ENCODE peak calls at places on chromosomes 11 and 22, in seven cellular contexts. Z is AG09309, W is cardiac fibroblast, Q is GM20000, J is IMR-90, A is coronary artery, R is neural crest cell. F is an unnamed sample.

GRCh38 chr11:2266586-2267305 is 3.6 kb downstream of the ASCL2 start:
- DNase-seq in J (no peak), W (no peak), Z (no peak), Q (no peak), A (peak; percentile 54), R (no peak), F (no peak)

GRCh38 chr11:99019676-99020075 is 1.1 kb upstream of the CNTN5 start:
- DNase-seq in J (no peak), Z (no peak), W (no peak), R (no peak), A (no peak), Q (no peak), F (no peak)

GRCh38 chr22:27045103-27045940 is 387.9 kb downstream of the MIAT start:
- DNase-seq in W (peak; percentile 49), Z (no peak), A (no peak), R (no peak), Q (no peak), J (peak; percentile 36), F (peak; percentile 57)

GRCh38 chr22:42745118-42745517 is 24.4 kb upstream of the A4GALT start:
- DNase-seq in W (peak; percentile 42), R (no peak), Z (no peak), Q (no peak), J (peak; percentile 75), A (no peak), F (peak; percentile 50)

GRCh38 chr11:111335124-111335535 is 36.8 kb downstream of the POU2AF3 start:
- DNase-seq in A (no peak), R (no peak), Z (no peak), J (no peak), Q (no peak), W (no peak), F (no peak)

GRCh38 chr11:2806351-2807058 is 79.1 kb downstream of the CDKN1C start:
- DNase-seq in R (no peak), W (no peak), Z (no peak), A (peak; percentile 67), J (no peak), Q (no peak), F (no peak)

GRCh38 chr22:30474683-30475424 is 3.0 kb upstream of the SEC14L3 start:
- DNase-seq in R (no peak), Z (no peak), W (no peak), A (no peak), J (no peak), Q (no peak), F (no peak)

GRCh38 chr11:67666676-67667489 is 7.5 kb downstream of the ALDH3B2 start:
- DNase-seq in Z (no peak), R (no peak), Q (no peak), J (no peak), A (no peak), W (no peak), F (no peak)

GRCh38 chr22:21710156-21710555 is 25.4 kb downstream of the YPEL1 start:
- DNase-seq in J (peak; percentile 31), A (no peak), R (no peak), Z (no peak), W (peak; percentile 12), Q (no peak), F (no peak)

GRCh38 chr11:126153999-126154398 is 57.5 kb downstream of the RPUSD4 start:
- DNase-seq in J (peak; percentile 92), A (no peak), Q (no peak), Z (no peak), W (no peak), R (no peak), F (peak; percentile 46)

GRCh38 chr11:130522284-130522961 is 74.0 kb downstream of the ADAMTS15 start:
- DNase-seq in J (peak; percentile 97), A (peak; percentile 96), R (peak; percentile 22), Z (peak; percentile 44), W (peak; percentile 91), Q (no peak), F (peak; percentile 96)

GRCh38 chr11:19076744-19077589 is 16.4 kb upstream of the MRGPRX2 start:
- DNase-seq in J (peak; percentile 19), Q (peak; percentile 64), W (peak; percentile 55), A (no peak), R (peak; percentile 83), Z (no peak), F (peak; percentile 55)

GRCh38 chr11:94749367-94749766 is 18.8 kb upstream of the AMOTL1 start:
- DNase-seq in J (no peak), Q (no peak), W (no peak), Z (no peak), A (no peak), R (no peak), F (no peak)

GRCh38 chr22:29041408-29041807 is 20.2 kb downstream of the C22orf31 start:
- DNase-seq in Z (no peak), W (peak; percentile 71), R (no peak), Q (no peak), J (peak; percentile 82), A (no peak), F (peak; percentile 80)

GRCh38 chr11:77501748-77502147 is 27.9 kb upstream of the PAK1 start:
- DNase-seq in A (no peak), Z (no peak), Q (no peak), J (no peak), W (no peak), R (no peak), F (no peak)

GRCh38 chr11:2380807-2381350 is 3.8 kb downstream of the CD81 start:
- DNase-seq in Q (peak; percentile 64), A (peak; percentile 80), J (no peak), W (peak; percentile 32), Z (no peak), R (no peak), F (no peak)

DNA sequence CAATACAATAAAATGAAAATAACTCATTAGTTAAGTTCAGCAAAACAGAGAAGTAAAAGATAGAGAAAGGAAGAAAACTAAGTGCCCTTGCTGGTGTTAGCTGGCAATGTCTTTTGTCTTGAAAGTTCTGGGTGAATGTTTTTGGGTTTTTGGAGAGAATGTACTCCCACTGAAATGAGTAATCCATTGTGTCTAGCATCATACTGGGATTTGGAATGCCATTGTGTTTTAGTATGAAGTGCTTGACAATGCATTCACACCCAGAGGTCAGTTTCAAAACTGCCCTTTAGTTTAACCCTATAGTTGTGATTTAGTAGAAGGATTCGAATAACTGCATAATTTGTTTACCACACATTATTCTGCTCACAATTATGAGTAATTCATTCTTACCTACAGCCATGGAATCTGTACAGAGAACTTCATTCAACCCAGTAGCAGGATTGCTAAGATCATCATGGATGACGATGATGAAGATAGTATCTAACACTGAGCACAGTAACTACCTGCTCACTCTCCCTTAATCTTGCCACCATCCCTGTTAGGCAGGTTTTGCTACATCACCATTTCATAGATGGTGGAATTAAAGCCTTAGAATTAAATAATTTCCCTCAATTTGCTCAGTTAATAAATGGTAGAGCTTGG is 33.9 kb downstream of the MAML2 start:
- DNase-seq in R (no peak), A (no peak), J (no peak), W (peak; percentile 92), Z (no peak), Q (no peak), F (peak; percentile 85)
- TF ChIP-seq CTCF in R (no peak), A (no peak), J (no peak), W (no peak), Z (no peak), Q (no peak), F (no peak)

DNA sequence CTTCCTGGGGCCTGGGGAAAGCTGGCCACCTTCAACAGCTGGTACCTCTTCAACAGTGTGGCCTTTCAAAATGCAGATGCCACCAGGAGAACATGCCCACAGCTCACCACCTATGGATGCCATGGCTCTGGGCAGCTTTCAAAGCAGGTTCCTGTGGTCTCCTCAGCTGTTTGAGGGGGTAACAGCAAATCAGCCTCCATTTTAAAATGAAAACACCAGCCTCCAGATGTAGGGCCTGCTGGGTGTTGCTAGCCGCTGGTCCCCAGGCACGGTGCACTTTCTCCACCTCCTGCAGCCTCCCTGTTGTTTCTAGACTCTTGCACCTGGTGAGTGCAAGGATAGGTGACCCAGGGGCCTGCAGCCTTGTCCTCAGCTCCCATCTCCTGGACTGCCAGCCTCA is 10.0 kb downstream of the CDPF1 start:
- DNase-seq in Q (no peak), R (no peak), A (no peak), Z (no peak), W (no peak), J (no peak), F (no peak)
- TF ChIP-seq CTCF in Q (no peak), R (no peak), A (no peak), Z (no peak), W (no peak), J (no peak), F (no peak)

GRCh38 chr11:17651061-17651460 is 68.3 kb upstream of the MYOD1 start:
- DNase-seq in J (no peak), A (no peak), W (no peak), Q (peak; percentile 4), R (no peak), Z (no peak), F (no peak)

GRCh38 chr11:17652556-17652955 is 66.8 kb upstream of the MYOD1 start:
- DNase-seq in J (no peak), W (no peak), R (no peak), Z (no peak), Q (peak; percentile 2), A (no peak), F (no peak)

GRCh38 chr11:17655682-17656081 is 63.7 kb upstream of the MYOD1 start:
- DNase-seq in Q (no peak), W (no peak), Z (no peak), R (no peak), J (no peak), A (no peak), F (no peak)

GRCh38 chr11:17651681-17652080 is 67.7 kb upstream of the MYOD1 start:
- DNase-seq in W (no peak), A (no peak), R (no peak), Q (peak; percentile 5), Z (no peak), J (no peak), F (no peak)

DNA sequence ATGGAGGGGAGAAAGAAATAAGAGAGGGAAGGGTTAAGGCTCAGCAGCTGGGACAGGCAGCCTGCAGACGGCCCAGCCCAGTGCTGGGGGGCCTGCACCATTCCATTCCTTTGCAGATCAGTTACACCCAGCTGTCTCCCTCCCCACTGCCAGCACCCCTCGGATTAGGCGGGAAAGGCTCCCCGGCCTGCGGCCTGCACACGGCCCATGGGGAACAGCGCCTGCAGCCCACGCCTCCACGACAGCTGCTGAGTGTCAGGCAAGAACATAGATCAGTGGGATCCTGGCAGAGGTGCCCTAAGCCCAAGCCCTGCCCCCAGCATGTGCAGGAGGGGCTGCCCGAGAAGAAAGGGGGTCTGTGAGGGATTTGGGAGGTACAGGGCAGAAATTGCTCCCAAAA is 65.8 kb upstream of the MYOD1 start:
- DNase-seq in Q (peak; percentile 2), R (no peak), A (no peak), W (no peak), J (no peak), Z (no peak), F (no peak)
- TF ChIP-seq CTCF in Q (no peak), R (no peak), A (no peak), W (no peak), J (no peak), Z (no peak), F (no peak)

GRCh38 chr22:49964136-49964492 is 3.5 kb downstream of the PIM3 start:
- DNase-seq in Q (no peak), J (no peak), A (no peak), W (no peak), Z (no peak), R (no peak), F (no peak)

GRCh38 chr22:49961601-49962011 is 1.0 kb downstream of the PIM3 start:
- DNase-seq in W (peak; percentile 51), A (no peak), Q (no peak), Z (no peak), R (no peak), J (no peak), F (peak; percentile 33)

GRCh38 chr22:49962012-49962750 is 1.6 kb downstream of the PIM3 start:
- DNase-seq in R (no peak), Z (peak; percentile 74), J (peak; percentile 93), W (peak; percentile 94), Q (peak; percentile 89), A (peak; percentile 95), F (peak; percentile 88)

GRCh38 chr22:49963647-49964026 is 3.1 kb downstream of the PIM3 start:
- DNase-seq in A (no peak), Q (no peak), Z (no peak), R (no peak), J (no peak), W (no peak), F (no peak)

GRCh38 chr22:49962751-49963646 is 2.4 kb downstream of the PIM3 start:
- DNase-seq in R (no peak), Z (no peak), J (no peak), W (no peak), A (peak; percentile 77), Q (no peak), F (no peak)
- TF ChIP-seq CTCF in R (no peak), Z (no peak), J (no peak), W (no peak), A (no peak), Q (no peak), F (no peak)

F was measured in fibroblast of the aortic adventitia.